ENCODE peak calls at places on chromosomes 13 and 19, in nine cellular contexts. P is AG20443; Z is stimulated activated CD4-positive, alpha-beta T cell treated with anti-CD3 and anti-CD28 coated beads, Interleukin-4, amount 100 ng/mL, for 4 hours; O is dermis microvascular lymphatic vessel endothelial cell; Y is Peyer's patch; I is activated CD4-positive, alpha-beta T cell treated with anti-CD3 and anti-CD28 coated beads for 24 hours; A is bronchial epithelial cell; H is CD8-positive, alpha-beta T cell; W is pancreas. L is an unnamed sample.

GRCh38 chr19:54795763-54796162 is 7.6 kb upstream of the KIR2DL4 start:
- DNase-seq in P (no peak), Z (no peak), O (no peak), Y (no peak), I (no peak), A (no peak), H (no peak), W (no peak), L (no peak)

GRCh38 chr13:97165527-97166425 is 56.4 kb upstream of the MBNL2 start:
- DNase-seq in P (no peak), Z (no peak), O (no peak), Y (no peak), I (no peak), A (no peak), H (no peak), W (no peak), L (no peak)

GRCh38 chr19:13102666-13103584 is at the start of gene LYL1:
- DNase-seq in P (peak), Z (no peak), O (peak), Y (peak), I (no peak), A (no peak), H (no peak), W (no peak), L (peak)

GRCh38 chr19:39014037-39014436 is 18.3 kb downstream of the FBXO27 start:
- DNase-seq in P (no peak), Z (no peak), O (no peak), Y (no peak), I (no peak), A (no peak), H (no peak), W (no peak), L (no peak)

GRCh38 chr19:38395381-38396127 is 7.1 kb downstream of the SPRED3 start:
- DNase-seq in P (no peak), Z (peak), O (no peak), Y (no peak), I (no peak), A (no peak), H (no peak), W (no peak), L (no peak)

GRCh38 chr13:41178040-41178439 is 16.3 kb downstream of the KBTBD7 start:
- DNase-seq in P (no peak), Z (no peak), O (peak), Y (no peak), I (no peak), A (peak), H (no peak), W (no peak), L (peak)

GRCh38 chr13:99214232-99214631 is 13.6 kb downstream of the UBAC2 start:
- DNase-seq in P (no peak), Z (peak), O (no peak), Y (no peak), I (peak), A (peak), H (no peak), W (no peak), L (no peak)

GRCh38 chr19:8101311-8101710 is 48.1 kb downstream of the FBN3 start:
- DNase-seq in P (no peak), Z (no peak), O (no peak), Y (no peak), I (no peak), A (no peak), H (no peak), W (no peak), L (no peak)

GRCh38 chr13:23160241-23161175 is 20.3 kb upstream of the SGCG start:
- DNase-seq in P (peak), Z (no peak), O (no peak), Y (no peak), I (no peak), A (no peak), H (no peak), W (no peak), L (no peak)

GRCh38 chr19:17721821-17722220 is 2.5 kb downstream of the MAP1S start:
- DNase-seq in P (peak), Z (no peak), O (peak), Y (no peak), I (no peak), A (peak), H (no peak), W (no peak), L (no peak)

GRCh38 chr19:48992571-48993174 is 436 bp downstream of the GYS1 start:
- DNase-seq in P (no peak), Z (no peak), O (no peak), Y (no peak), I (no peak), A (peak), H (no peak), W (no peak), L (no peak)

GRCh38 chr19:2271516-2272103 is 10.4 kb downstream of the PEAK3 start:
- DNase-seq in P (peak), Z (no peak), O (no peak), Y (peak), I (no peak), A (peak), H (no peak), W (peak), L (peak)

GRCh38 chr19:35756373-35757230 is at the start of gene HSPB6:
- DNase-seq in P (peak), Z (no peak), O (no peak), Y (peak), I (no peak), A (no peak), H (no peak), W (peak), L (no peak)

GRCh38 chr19:54481326-54481930 is 8.3 kb upstream of the CDC42EP5 start:
- DNase-seq in P (peak), Z (peak), O (no peak), Y (no peak), I (no peak), A (peak), H (no peak), W (peak), L (peak)

GRCh38 chr19:53577968-53578367 is 40.0 kb downstream of the ZNF331 start:
- DNase-seq in P (no peak), Z (no peak), O (no peak), Y (no peak), I (no peak), A (no peak), H (no peak), W (no peak), L (no peak)

GRCh38 chr13:94617389-94618000 is 15.8 kb downstream of the GPR180 start:
- DNase-seq in P (peak), Z (no peak), O (no peak), Y (no peak), I (no peak), A (no peak), H (no peak), W (no peak), L (no peak)

GRCh38 chr13:111491021-111491420 is 170.6 kb downstream of the TEX29 start:
- DNase-seq in P (no peak), Z (no peak), O (no peak), Y (no peak), I (no peak), A (no peak), H (no peak), W (no peak), L (no peak)

GRCh38 chr19:28394705-28395104 is 818.2 kb downstream of the UQCRFS1 start:
- DNase-seq in P (no peak), Z (no peak), O (no peak), Y (no peak), I (no peak), A (no peak), H (no peak), W (no peak), L (no peak)

GRCh38 chr13:111912453-111912866 is 154.5 kb upstream of the SOX1 start:
- DNase-seq in P (no peak), Z (no peak), O (no peak), Y (peak), I (no peak), A (no peak), H (no peak), W (no peak), L (no peak)

GRCh38 chr13:101292711-101293110 is 123.6 kb downstream of the NALCN start:
- DNase-seq in P (no peak), Z (no peak), O (no peak), Y (no peak), I (no peak), A (no peak), H (no peak), W (no peak), L (no peak)

GRCh38 chr19:5882421-5882968 is 12.2 kb upstream of the FUT5 start:
- DNase-seq in P (no peak), Z (no peak), O (no peak), Y (no peak), I (no peak), A (no peak), H (no peak), W (no peak), L (no peak)

GRCh38 chr13:111344471-111345191 is 24.2 kb downstream of the TEX29 start:
- DNase-seq in P (peak), Z (no peak), O (no peak), Y (no peak), I (no peak), A (peak), H (no peak), W (peak), L (no peak)

GRCh38 chr19:5588906-5589676 is 21.3 kb upstream of the TINCR start:
- DNase-seq in P (no peak), Z (no peak), O (no peak), Y (no peak), I (no peak), A (no peak), H (no peak), W (no peak), L (no peak)

GRCh38 chr13:46953331-46953730 is 56.5 kb upstream of the HTR2A start:
- DNase-seq in P (no peak), Z (no peak), O (no peak), Y (no peak), I (no peak), A (no peak), H (no peak), W (no peak), L (no peak)

GRCh38 chr13:73141292-73141771 is 82.5 kb downstream of the KLF5 start:
- DNase-seq in P (no peak), Z (no peak), O (peak), Y (no peak), I (no peak), A (no peak), H (no peak), W (no peak), L (no peak)

GRCh38 chr19:47694466-47695273 is 18.6 kb upstream of the EHD2 start:
- DNase-seq in P (no peak), Z (no peak), O (no peak), Y (no peak), I (no peak), A (no peak), H (no peak), W (no peak), L (no peak)